ENCODE peak calls at places on chromosome 12, in seven cellular contexts. V is mucosa of gallbladder; C is lung; I is posterior vena cava; S is mesendoderm; H is renal cortical epithelial cell; E is activated CD4-positive, alpha-beta T cell treated with anti-CD3 and anti-CD28 coated beads, Interleukin-2, amount 50 U/mL, for 24 hours. T is an unnamed sample.

GRCh38 chr12:122834921-122835692 is at the start of gene HIP1R:
- DNase-seq in S (peak), H (no peak), C (no peak), V (peak), E (peak), I (peak), T (peak)

GRCh38 chr12:71756054-71756675 is 1.5 kb downstream of the RAB21 start:
- DNase-seq in E (no peak), C (no peak), V (no peak), I (no peak), H (peak), S (no peak), T (no peak)

GRCh38 chr12:5305425-5305824 is 126.5 kb upstream of the NTF3 start:
- DNase-seq in S (no peak), C (no peak), E (no peak), H (no peak), I (no peak), V (no peak), T (no peak)

GRCh38 chr12:92955997-92956663 is 27.0 kb upstream of the EEA1 start:
- DNase-seq in V (no peak), S (no peak), I (no peak), C (no peak), H (peak), E (no peak), T (no peak)

GRCh38 chr12:105912911-105913514 is 225.7 kb downstream of the NUAK1 start:
- DNase-seq in V (no peak), C (no peak), H (no peak), S (no peak), E (no peak), I (no peak), T (no peak)

GRCh38 chr12:58326534-58326933 is 385.2 kb downstream of the ATP23 start:
- DNase-seq in V (no peak), I (no peak), S (no peak), C (no peak), H (no peak), E (no peak), T (no peak)

GRCh38 chr12:129379076-129379804 is 524.6 kb downstream of the TMEM132D start:
- DNase-seq in H (no peak), S (no peak), E (no peak), I (no peak), V (peak), C (no peak), T (no peak)

GRCh38 chr12:122789637-122790036 is 15.3 kb downstream of the CCDC62 start:
- DNase-seq in I (no peak), E (no peak), H (no peak), V (no peak), S (no peak), C (no peak), T (no peak)

GRCh38 chr12:119786539-119786938 is 90.6 kb downstream of the CIT start:
- DNase-seq in V (no peak), H (no peak), C (no peak), E (no peak), S (no peak), I (no peak), T (no peak)

GRCh38 chr12:129540249-129540648 is 363.6 kb downstream of the TMEM132D start:
- DNase-seq in H (no peak), C (no peak), I (no peak), S (no peak), E (no peak), V (no peak), T (no peak)

GRCh38 chr12:1481326-1481725 is 113.1 kb downstream of the FBXL14 start:
- DNase-seq in H (no peak), I (no peak), S (no peak), C (no peak), V (no peak), E (no peak), T (no peak)

GRCh38 chr12:50234347-50234746 is 49.0 kb downstream of the LIMA1 start:
- DNase-seq in H (peak), V (no peak), C (no peak), E (no peak), S (peak), I (no peak), T (peak)

GRCh38 chr12:2294651-2295475 is 242.1 kb downstream of the CACNA1C start:
- DNase-seq in E (no peak), I (peak), H (peak), V (no peak), C (peak), S (no peak), T (no peak)

GRCh38 chr12:65279387-65280112 is 1.1 kb downstream of the MSRB3 start:
- DNase-seq in C (no peak), E (no peak), S (no peak), I (no peak), H (no peak), V (no peak), T (no peak)

GRCh38 chr12:117733292-117733805 is 235.4 kb downstream of the KSR2 start:
- DNase-seq in E (no peak), I (no peak), V (no peak), H (no peak), S (no peak), C (no peak), T (no peak)

GRCh38 chr12:12930633-12931032 is 21.3 kb downstream of the GPRC5D start:
- DNase-seq in H (no peak), C (no peak), S (no peak), V (no peak), I (no peak), E (no peak), T (no peak)

GRCh38 chr12:32197421-32197820 is 90.8 kb downstream of the BICD1 start:
- DNase-seq in E (no peak), S (no peak), C (no peak), V (no peak), H (no peak), I (no peak), T (no peak)

GRCh38 chr12:45353944-45354343 is 138.0 kb downstream of the ANO6 start:
- DNase-seq in S (no peak), H (no peak), V (no peak), E (no peak), C (no peak), I (no peak), T (no peak)

GRCh38 chr12:16475521-16475920 is 128.1 kb downstream of the MGST1 start:
- DNase-seq in V (no peak), I (no peak), E (no peak), S (no peak), C (no peak), H (no peak), T (no peak)

GRCh38 chr12:104457746-104458644 is 1.2 kb downstream of the CHST11 start:
- DNase-seq in V (peak), H (no peak), S (no peak), I (peak), E (no peak), C (no peak), T (peak)

GRCh38 chr12:40942326-40942725 is 245.8 kb upstream of the PDZRN4 start:
- DNase-seq in H (peak), E (no peak), S (peak), C (no peak), V (no peak), I (no peak), T (no peak)

GRCh38 chr12:76242813-76243540 is 105.2 kb downstream of the BBS10 start:
- DNase-seq in C (no peak), I (no peak), H (peak), S (no peak), E (no peak), V (no peak), T (no peak)

GRCh38 chr12:49942921-49943662 is 7.4 kb upstream of the AQP2 start:
- DNase-seq in I (peak), S (no peak), H (no peak), V (no peak), C (no peak), E (no peak), T (peak)

GRCh38 chr12:100955139-100955538 is 160.6 kb downstream of the ANO4 start:
- DNase-seq in V (no peak), H (peak), I (no peak), C (no peak), S (peak), E (no peak), T (no peak)

GRCh38 chr12:9792185-9792900 is 31.6 kb upstream of the CD69 start:
- DNase-seq in V (no peak), I (no peak), E (no peak), S (no peak), C (no peak), H (no peak), T (no peak)

T was measured in colonic mucosa.